ENCODE peak calls at places on chromosome 22, in eight cellular contexts. One of them, this sample, is unnamed.

GRCh38 chr22:46133588-46133855 is 16.8 kb upstream of the PPARA start:
- DNase-seq in NCI-H1105: no peak
- DNase-seq in stimulated activated CD4-positive, alpha-beta T cell treated with anti-CD3 and anti-CD28 coated beads, Interleukin-2, amount 100 ng/mL, for 24 hours: no peak
- DNase-seq in T-helper 9 cell: no peak
- DNase-seq in OCI-M1: no peak
- DNase-seq in left colon: no peak
- DNase-seq in hepatic stellate cell: no peak
- DNase-seq in mammary epithelial cell: no peak
- DNase-seq in this sample: no peak

GRCh38 chr22:45072322-45072903 is 62.6 kb upstream of the PHF21B start:
- DNase-seq in hepatic stellate cell: peak; percentile 36
- DNase-seq in stimulated activated CD4-positive, alpha-beta T cell treated with anti-CD3 and anti-CD28 coated beads, Interleukin-2, amount 100 ng/mL, for 24 hours: no peak
- DNase-seq in mammary epithelial cell: peak; percentile 88
- DNase-seq in left colon: no peak
- DNase-seq in T-helper 9 cell: no peak
- DNase-seq in OCI-M1: no peak
- DNase-seq in NCI-H1105: no peak
- DNase-seq in this sample: peak; percentile 89

GRCh38 chr22:48864748-48865147 is 962.9 kb downstream of the BRD1 start:
- DNase-seq in left colon: no peak
- DNase-seq in T-helper 9 cell: no peak
- DNase-seq in stimulated activated CD4-positive, alpha-beta T cell treated with anti-CD3 and anti-CD28 coated beads, Interleukin-2, amount 100 ng/mL, for 24 hours: no peak
- DNase-seq in hepatic stellate cell: no peak
- DNase-seq in mammary epithelial cell: no peak
- DNase-seq in OCI-M1: no peak
- DNase-seq in NCI-H1105: no peak
- DNase-seq in this sample: no peak

GRCh38 chr22:29203883-29204282 is 1.8 kb upstream of the EMID1 start:
- DNase-seq in left colon: no peak
- DNase-seq in hepatic stellate cell: peak; percentile 6
- DNase-seq in mammary epithelial cell: no peak
- DNase-seq in T-helper 9 cell: no peak
- DNase-seq in stimulated activated CD4-positive, alpha-beta T cell treated with anti-CD3 and anti-CD28 coated beads, Interleukin-2, amount 100 ng/mL, for 24 hours: no peak
- DNase-seq in NCI-H1105: no peak
- DNase-seq in OCI-M1: no peak
- DNase-seq in this sample: no peak

GRCh38 chr22:39277135-39277607 is 32.4 kb upstream of the PDGFB start:
- DNase-seq in left colon: no peak
- DNase-seq in OCI-M1: no peak
- DNase-seq in NCI-H1105: no peak
- DNase-seq in hepatic stellate cell: peak; percentile 83
- DNase-seq in T-helper 9 cell: no peak
- DNase-seq in mammary epithelial cell: peak; percentile 45
- DNase-seq in stimulated activated CD4-positive, alpha-beta T cell treated with anti-CD3 and anti-CD28 coated beads, Interleukin-2, amount 100 ng/mL, for 24 hours: no peak
- DNase-seq in this sample: peak; percentile 73

GRCh38 chr22:42868751-42869251 is 11.7 kb upstream of the ARFGAP3 start:
- DNase-seq in stimulated activated CD4-positive, alpha-beta T cell treated with anti-CD3 and anti-CD28 coated beads, Interleukin-2, amount 100 ng/mL, for 24 hours: no peak
- DNase-seq in T-helper 9 cell: no peak
- DNase-seq in left colon: no peak
- DNase-seq in hepatic stellate cell: no peak
- DNase-seq in OCI-M1: no peak
- DNase-seq in mammary epithelial cell: no peak
- DNase-seq in NCI-H1105: no peak
- DNase-seq in this sample: no peak

GRCh38 chr22:20526628-20527355 is 19.4 kb downstream of the MED15 start:
- DNase-seq in OCI-M1: peak; percentile 41
- DNase-seq in mammary epithelial cell: peak; percentile 81
- DNase-seq in stimulated activated CD4-positive, alpha-beta T cell treated with anti-CD3 and anti-CD28 coated beads, Interleukin-2, amount 100 ng/mL, for 24 hours: no peak
- DNase-seq in left colon: no peak
- DNase-seq in hepatic stellate cell: peak; percentile 77
- DNase-seq in NCI-H1105: no peak
- DNase-seq in T-helper 9 cell: no peak
- DNase-seq in this sample: peak; percentile 57

GRCh38 chr22:45781941-45782340 is 110.3 kb downstream of the ATXN10 start:
- DNase-seq in left colon: no peak
- DNase-seq in mammary epithelial cell: peak; percentile 30
- DNase-seq in T-helper 9 cell: no peak
- DNase-seq in hepatic stellate cell: no peak
- DNase-seq in stimulated activated CD4-positive, alpha-beta T cell treated with anti-CD3 and anti-CD28 coated beads, Interleukin-2, amount 100 ng/mL, for 24 hours: no peak
- DNase-seq in OCI-M1: no peak
- DNase-seq in NCI-H1105: no peak
- DNase-seq in this sample: peak; percentile 29

GRCh38 chr22:30327864-30328345 is 1.2 kb upstream of the TBC1D10A start:
- DNase-seq in T-helper 9 cell: no peak
- DNase-seq in left colon: no peak
- DNase-seq in hepatic stellate cell: no peak
- DNase-seq in NCI-H1105: no peak
- DNase-seq in OCI-M1: peak; percentile 52
- DNase-seq in stimulated activated CD4-positive, alpha-beta T cell treated with anti-CD3 and anti-CD28 coated beads, Interleukin-2, amount 100 ng/mL, for 24 hours: no peak
- DNase-seq in mammary epithelial cell: peak; percentile 46
- DNase-seq in this sample: peak; percentile 60

GRCh38 chr22:38126928-38127668 is 16.6 kb upstream of the BAIAP2L2 start:
- DNase-seq in stimulated activated CD4-positive, alpha-beta T cell treated with anti-CD3 and anti-CD28 coated beads, Interleukin-2, amount 100 ng/mL, for 24 hours: no peak
- DNase-seq in NCI-H1105: no peak
- DNase-seq in hepatic stellate cell: no peak
- DNase-seq in T-helper 9 cell: no peak
- DNase-seq in OCI-M1: no peak
- DNase-seq in mammary epithelial cell: no peak
- DNase-seq in left colon: no peak
- DNase-seq in this sample: no peak

GRCh38 chr22:44550666-44551491 is 52.8 kb upstream of the RTL6 start:
- DNase-seq in OCI-M1: peak; percentile 47
- DNase-seq in stimulated activated CD4-positive, alpha-beta T cell treated with anti-CD3 and anti-CD28 coated beads, Interleukin-2, amount 100 ng/mL, for 24 hours: peak; percentile 23
- DNase-seq in NCI-H1105: no peak
- DNase-seq in mammary epithelial cell: peak; percentile 49
- DNase-seq in left colon: peak; percentile 48
- DNase-seq in hepatic stellate cell: peak; percentile 92
- DNase-seq in T-helper 9 cell: no peak
- DNase-seq in this sample: peak; percentile 76

GRCh38 chr22:46592390-46592872 is 27.8 kb upstream of the GRAMD4 start:
- DNase-seq in mammary epithelial cell: peak; percentile 67
- DNase-seq in left colon: peak; percentile 68
- DNase-seq in OCI-M1: peak; percentile 55
- DNase-seq in hepatic stellate cell: no peak
- DNase-seq in NCI-H1105: no peak
- DNase-seq in T-helper 9 cell: no peak
- DNase-seq in stimulated activated CD4-positive, alpha-beta T cell treated with anti-CD3 and anti-CD28 coated beads, Interleukin-2, amount 100 ng/mL, for 24 hours: peak; percentile 43
- DNase-seq in this sample: peak; percentile 31

GRCh38 chr22:35589071-35589735 is 27.9 kb downstream of the MB start:
- DNase-seq in hepatic stellate cell: peak; percentile 46
- DNase-seq in stimulated activated CD4-positive, alpha-beta T cell treated with anti-CD3 and anti-CD28 coated beads, Interleukin-2, amount 100 ng/mL, for 24 hours: no peak
- DNase-seq in T-helper 9 cell: no peak
- DNase-seq in left colon: no peak
- DNase-seq in NCI-H1105: no peak
- DNase-seq in OCI-M1: peak; percentile 80
- DNase-seq in mammary epithelial cell: peak; percentile 96
- DNase-seq in this sample: peak; percentile 95

GRCh38 chr22:24986816-24987215 is 34.3 kb downstream of the KIAA1671 start:
- DNase-seq in NCI-H1105: no peak
- DNase-seq in T-helper 9 cell: no peak
- DNase-seq in OCI-M1: no peak
- DNase-seq in hepatic stellate cell: no peak
- DNase-seq in stimulated activated CD4-positive, alpha-beta T cell treated with anti-CD3 and anti-CD28 coated beads, Interleukin-2, amount 100 ng/mL, for 24 hours: no peak
- DNase-seq in left colon: no peak
- DNase-seq in mammary epithelial cell: no peak
- DNase-seq in this sample: no peak

This sample was measured in PC-3.